ENCODE peak calls at places on chromosomes 4 and X, in seven cellular contexts. W is GM10248, X is mesenteric fat pad, K is T-cell, S is islet precursor cell, Y is iPS-NIHi11, H is fibroblast of pulmonary artery. D is an unnamed sample.

GRCh38 chr4:155906554-155907247 is 3.2 kb downstream of the TDO2 start:
- DNase-seq in Y (no peak), S (no peak), H (peak; percentile 97), W (no peak), X (no peak), K (no peak), D (no peak)

GRCh38 chr4:10151182-10151581 is 34.6 kb upstream of the WDR1 start:
- DNase-seq in Y (no peak), X (no peak), W (no peak), K (no peak), S (no peak), H (no peak), D (no peak)

GRCh38 chr4:65510976-65511375 is 159.3 kb downstream of the EPHA5 start:
- DNase-seq in H (peak; percentile 61), W (no peak), X (no peak), Y (no peak), K (no peak), S (no peak), D (no peak)

GRCh38 chr4:80078361-80079092 is 5.5 kb upstream of the ANTXR2 start:
- DNase-seq in Y (no peak), H (no peak), W (no peak), K (no peak), X (no peak), S (no peak), D (no peak)

GRCh38 chrX:66988331-66988730 is 349.5 kb upstream of the EDA2R start:
- DNase-seq in K (no peak), X (no peak), Y (no peak), H (no peak), S (no peak), W (no peak), D (no peak)

GRCh38 chr4:168269879-168270278 is 48.7 kb downstream of the DDX60 start:
- DNase-seq in K (no peak), W (no peak), S (no peak), X (no peak), H (no peak), Y (no peak), D (no peak)

GRCh38 chrX:12672362-12673106 is 118.7 kb upstream of the PRPS2 start:
- DNase-seq in K (no peak), H (no peak), S (no peak), Y (no peak), W (no peak), X (no peak), D (no peak)

GRCh38 chr4:16843831-16844508 is 54.5 kb downstream of the LDB2 start:
- DNase-seq in W (no peak), K (no peak), H (peak; percentile 83), Y (no peak), S (peak; percentile 65), X (no peak), D (no peak)

GRCh38 chrX:13747836-13748235 is 13.3 kb downstream of the OFD1 start:
- DNase-seq in W (no peak), S (no peak), H (peak; percentile 83), X (no peak), K (peak; percentile 11), Y (no peak), D (no peak)

GRCh38 chr4:24394041-24394440 is 190.3 kb downstream of the DHX15 start:
- DNase-seq in W (no peak), S (no peak), K (no peak), X (no peak), Y (no peak), H (no peak), D (no peak)

GRCh38 chr4:15031993-15032660 is 29.8 kb downstream of the CPEB2 start:
- DNase-seq in S (no peak), K (no peak), Y (no peak), W (no peak), X (no peak), H (peak; percentile 51), D (no peak)

GRCh38 chr4:848307-848691 is 22.4 kb upstream of the CPLX1 start:
- DNase-seq in S (no peak), X (no peak), K (no peak), W (no peak), Y (peak; percentile 14), H (no peak), D (no peak)

GRCh38 chr4:3331511-3332394 is 38.9 kb downstream of the RGS12 start:
- DNase-seq in H (peak; percentile 31), Y (no peak), S (no peak), K (no peak), W (no peak), X (peak; percentile 87), D (no peak)

GRCh38 chr4:112514079-112514448 is 1.9 kb downstream of the NEUROG2 start:
- DNase-seq in W (no peak), X (no peak), H (no peak), S (no peak), K (no peak), Y (no peak), D (no peak)

GRCh38 chr4:15691346-15692140 is 9.9 kb downstream of the FAM200B start:
- DNase-seq in S (peak; percentile 61), H (peak; percentile 66), K (no peak), W (no peak), X (no peak), Y (no peak), D (no peak)

GRCh38 chr4:149409186-149410056 is 406.2 kb downstream of the IQCM start:
- DNase-seq in K (no peak), H (peak; percentile 89), X (no peak), S (peak; percentile 59), Y (no peak), W (no peak), D (peak; percentile 82)

GRCh38 chr4:56102581-56102980 is 153.8 kb downstream of the CEP135 start:
- DNase-seq in X (no peak), K (no peak), W (no peak), S (no peak), Y (no peak), H (no peak), D (no peak)

D was measured in cardiac septum.